ENCODE peak calls at places on chromosomes 13 and 19, in four cellular contexts. One of them, this sample, is unnamed.

GRCh38 chr19:4914736-4915501 is 5.6 kb downstream of the UHRF1 start:
- DNase-seq in HepG2: no peak
- DNase-seq in H1: no peak
- DNase-seq in IMR-90: peak; percentile 69
- DNase-seq in this sample: no peak

GRCh38 chr13:64158910-64159309 is 2743.3 kb upstream of the PCDH20 start:
- DNase-seq in IMR-90: peak; percentile 41
- DNase-seq in H1: no peak
- DNase-seq in HepG2: no peak
- DNase-seq in this sample: no peak

GRCh38 chr13:45833663-45834062 is 17.9 kb downstream of the SIAH3 start:
- DNase-seq in H1: peak; percentile 19
- DNase-seq in HepG2: no peak
- DNase-seq in IMR-90: peak; percentile 7
- DNase-seq in this sample: peak; percentile 96

GRCh38 chr13:110138700-110139036 is 168.3 kb downstream of the COL4A1 start:
- DNase-seq in HepG2: no peak
- DNase-seq in H1: no peak
- DNase-seq in IMR-90: no peak
- DNase-seq in this sample: no peak

GRCh38 chr19:10430505-10431253 is 10.3 kb downstream of the PDE4A start:
- DNase-seq in IMR-90: peak; percentile 37
- DNase-seq in H1: peak; percentile 61
- DNase-seq in HepG2: no peak
- DNase-seq in this sample: no peak

GRCh38 chr19:55175117-55175867 is 4.8 kb downstream of the SYT5 start:
- DNase-seq in HepG2: no peak
- DNase-seq in H1: peak; percentile 60
- DNase-seq in IMR-90: no peak
- DNase-seq in this sample: no peak

GRCh38 chr19:14375582-14376291 is 5.5 kb upstream of the ADGRE5 start:
- DNase-seq in IMR-90: peak; percentile 22
- DNase-seq in H1: no peak
- DNase-seq in HepG2: no peak
- DNase-seq in this sample: no peak

GRCh38 chr13:62193919-62194318 is 778.3 kb upstream of the PCDH20 start:
- DNase-seq in HepG2: no peak
- DNase-seq in H1: no peak
- DNase-seq in IMR-90: no peak
- DNase-seq in this sample: no peak

GRCh38 chr19:47032171-47032811 is 12.7 kb downstream of the NPAS1 start:
- DNase-seq in H1: peak; percentile 90
- DNase-seq in HepG2: no peak
- DNase-seq in IMR-90: no peak
- DNase-seq in this sample: no peak

GRCh38 chr19:19256072-19256969 is 16.8 kb downstream of the TM6SF2 start:
- DNase-seq in IMR-90: no peak
- DNase-seq in H1: no peak
- DNase-seq in HepG2: peak; percentile 31
- DNase-seq in this sample: no peak

GRCh38 chr19:28063702-28064101 is 1149.2 kb downstream of the UQCRFS1 start:
- DNase-seq in IMR-90: no peak
- DNase-seq in HepG2: no peak
- DNase-seq in H1: no peak
- DNase-seq in this sample: no peak

GRCh38 chr19:49684251-49684982 is 5.0 kb upstream of the ADM5 start:
- DNase-seq in HepG2: no peak
- DNase-seq in H1: peak; percentile 84
- DNase-seq in IMR-90: no peak
- DNase-seq in this sample: no peak

GRCh38 chr13:110227864-110228643 is 78.9 kb downstream of the COL4A1 start:
- DNase-seq in IMR-90: no peak
- DNase-seq in HepG2: no peak
- DNase-seq in H1: no peak
- DNase-seq in this sample: no peak

GRCh38 chr19:42290136-42290522 is 11.8 kb upstream of the PRR19 start:
- DNase-seq in HepG2: no peak
- DNase-seq in H1: peak; percentile 50
- DNase-seq in IMR-90: no peak
- DNase-seq in this sample: no peak

GRCh38 chr19:2573916-2574315 is 98.0 kb downstream of the GADD45B start:
- DNase-seq in HepG2: no peak
- DNase-seq in IMR-90: no peak
- DNase-seq in H1: no peak
- DNase-seq in this sample: no peak

GRCh38 chr13:50393641-50394040 is 378.4 kb downstream of the KCNRG start:
- DNase-seq in H1: no peak
- DNase-seq in IMR-90: peak; percentile 30
- DNase-seq in HepG2: no peak
- DNase-seq in this sample: no peak

GRCh38 chr13:111485491-111486250 is 165.2 kb downstream of the TEX29 start:
- DNase-seq in HepG2: no peak
- DNase-seq in IMR-90: no peak
- DNase-seq in H1: no peak
- DNase-seq in this sample: no peak

GRCh38 chr19:48739835-48740704 is at the start of gene RASIP1:
- DNase-seq in IMR-90: no peak
- DNase-seq in H1: no peak
- DNase-seq in HepG2: no peak
- DNase-seq in this sample: no peak

GRCh38 chr13:51958217-51958547 is 53.1 kb downstream of the ATP7B start:
- DNase-seq in IMR-90: no peak
- DNase-seq in HepG2: no peak
- DNase-seq in H1: no peak
- DNase-seq in this sample: no peak

GRCh38 chr13:112103971-112104872 is 37.3 kb downstream of the SOX1 start:
- DNase-seq in HepG2: no peak
- DNase-seq in IMR-90: no peak
- DNase-seq in H1: peak; percentile 79
- DNase-seq in this sample: no peak

GRCh38 chr19:47379398-47379938 is 30.4 kb downstream of the DHX34 start:
- DNase-seq in IMR-90: no peak
- DNase-seq in H1: no peak
- DNase-seq in HepG2: no peak
- DNase-seq in this sample: no peak

GRCh38 chr13:102291587-102292218 is 110.1 kb downstream of the FGF14 start:
- DNase-seq in IMR-90: peak; percentile 27
- DNase-seq in HepG2: no peak
- DNase-seq in H1: no peak
- DNase-seq in this sample: no peak

GRCh38 chr13:75366380-75367280 is 115.3 kb downstream of the TBC1D4 start:
- DNase-seq in H1: no peak
- DNase-seq in HepG2: no peak
- DNase-seq in IMR-90: no peak
- DNase-seq in this sample: no peak

GRCh38 chr13:54029226-54029625 is 1000.6 kb downstream of the OLFM4 start:
- DNase-seq in H1: no peak
- DNase-seq in IMR-90: no peak
- DNase-seq in HepG2: no peak
- DNase-seq in this sample: no peak

GRCh38 chr19:49553451-49554271 is 25.9 kb downstream of the RCN3 start:
- DNase-seq in IMR-90: peak; percentile 69
- DNase-seq in H1: no peak
- DNase-seq in HepG2: peak; percentile 79
- DNase-seq in this sample: no peak

GRCh38 chr13:39607876-39608275 is 4.9 kb upstream of the LHFPL6 start:
- DNase-seq in IMR-90: no peak
- DNase-seq in HepG2: no peak
- DNase-seq in H1: no peak
- DNase-seq in this sample: no peak

GRCh38 chr13:75507027-75508001 is 25.3 kb upstream of the TBC1D4 start:
- DNase-seq in HepG2: no peak
- DNase-seq in IMR-90: no peak
- DNase-seq in H1: no peak
- DNase-seq in this sample: no peak

GRCh38 chr13:43780666-43781065 is 6.1 kb downstream of the ENOX1 start:
- DNase-seq in HepG2: no peak
- DNase-seq in H1: no peak
- DNase-seq in IMR-90: no peak
- DNase-seq in this sample: no peak

GRCh38 chr19:49906879-49907564 is 10.3 kb upstream of the IL4I1 start:
- DNase-seq in H1: no peak
- DNase-seq in IMR-90: no peak
- DNase-seq in HepG2: no peak
- DNase-seq in this sample: no peak

GRCh38 chr19:10927691-10928562 is 512 bp downstream of the YIPF2 start:
- DNase-seq in HepG2: no peak
- DNase-seq in IMR-90: no peak
- DNase-seq in H1: no peak
- DNase-seq in this sample: no peak

GRCh38 chr13:36031490-36031889 is 99.7 kb downstream of the DCLK1 start:
- DNase-seq in HepG2: no peak
- DNase-seq in H1: no peak
- DNase-seq in IMR-90: no peak
- DNase-seq in this sample: no peak

GRCh38 chr19:18131841-18132596 is 20.9 kb upstream of the PIK3R2 start:
- DNase-seq in IMR-90: no peak
- DNase-seq in H1: peak; percentile 88
- DNase-seq in HepG2: no peak
- DNase-seq in this sample: no peak

GRCh38 chr19:18128805-18129204 is 24.2 kb upstream of the PIK3R2 start:
- DNase-seq in IMR-90: no peak
- DNase-seq in HepG2: no peak
- DNase-seq in H1: no peak
- DNase-seq in this sample: no peak

GRCh38 chr19:18126097-18126496 is 26.9 kb upstream of the PIK3R2 start:
- DNase-seq in IMR-90: no peak
- DNase-seq in H1: no peak
- DNase-seq in HepG2: no peak
- DNase-seq in this sample: no peak

GRCh38 chr19:18130523-18131242 is 22.3 kb upstream of the PIK3R2 start:
- DNase-seq in H1: no peak
- DNase-seq in IMR-90: no peak
- DNase-seq in HepG2: no peak
- DNase-seq in this sample: no peak

GRCh38 chr19:18128044-18128443 is 24.9 kb upstream of the PIK3R2 start:
- DNase-seq in IMR-90: peak; percentile 33
- DNase-seq in HepG2: no peak
- DNase-seq in H1: no peak
- DNase-seq in this sample: no peak
- H3K36me3 ChIP-seq in IMR-90: peaks cover 56% of the 10 kb centered on the region
- H3K36me3 ChIP-seq in HepG2: peaks cover 55% of the 10 kb centered on the region
- H3K36me3 ChIP-seq in H1: peaks cover 17% of the 10 kb centered on the region
- H3K36me3 ChIP-seq in this sample: no peaks in the 10 kb centered on the region

GRCh38 chr19:35142531-35143230 is 374 bp upstream of the FXYD7 start:
- DNase-seq in IMR-90: no peak
- DNase-seq in HepG2: no peak
- DNase-seq in H1: peak; percentile 86
- DNase-seq in this sample: peak; percentile 66

GRCh38 chr19:35139618-35139943 is 957 bp downstream of the FXYD1 start:
- DNase-seq in HepG2: no peak
- DNase-seq in H1: no peak
- DNase-seq in IMR-90: no peak
- DNase-seq in this sample: no peak

GRCh38 chr19:35140207-35140897 is 1.7 kb downstream of the FXYD1 start:
- DNase-seq in IMR-90: no peak
- DNase-seq in H1: no peak
- DNase-seq in HepG2: no peak
- DNase-seq in this sample: no peak

GRCh38 chr19:35141627-35142401 is 1.2 kb upstream of the FXYD7 start:
- DNase-seq in HepG2: no peak
- DNase-seq in IMR-90: no peak
- DNase-seq in H1: peak; percentile 65
- DNase-seq in this sample: no peak

DNA sequence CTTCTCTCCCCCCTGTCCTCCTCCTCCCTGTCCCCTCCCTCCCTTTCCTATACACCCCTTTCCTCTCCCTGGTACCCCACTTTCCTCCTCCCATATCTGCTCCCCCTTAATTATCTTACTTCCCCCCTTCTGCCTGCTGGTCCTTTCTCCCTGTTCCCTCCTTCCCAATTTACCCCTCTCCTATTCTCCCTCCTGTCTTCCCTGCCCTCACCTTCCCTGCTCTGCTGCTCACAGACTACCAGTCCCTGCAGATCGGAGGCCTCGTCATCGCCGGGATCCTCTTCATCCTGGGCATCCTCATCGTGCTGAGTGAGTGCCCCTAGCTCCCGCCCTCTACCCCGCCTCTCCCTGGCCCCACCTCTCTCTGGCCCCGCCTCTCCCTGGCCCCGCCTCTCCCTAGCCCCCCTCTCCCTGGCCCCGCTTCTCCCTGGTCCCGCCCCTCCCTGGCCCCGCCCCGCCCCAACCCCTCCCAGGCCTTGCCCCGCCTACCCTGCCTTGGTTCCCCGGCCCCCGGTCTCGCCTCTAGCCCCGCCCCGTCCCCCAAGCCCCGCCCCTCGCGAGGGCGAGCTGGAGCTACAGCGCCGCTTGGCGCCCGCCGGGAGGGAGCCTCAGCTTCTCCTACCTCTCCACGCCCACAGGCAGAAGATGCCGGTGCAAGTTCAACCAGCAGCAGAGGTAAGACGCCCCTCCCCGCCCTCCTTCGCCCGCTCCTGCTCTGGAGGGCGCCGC is 2.0 kb upstream of the FXYD7 start:
- DNase-seq in HepG2: peak; percentile 38
- DNase-seq in H1: peak; percentile 98
- DNase-seq in IMR-90: peak; percentile 86
- DNase-seq in this sample: peak; percentile 93
- TF ChIP-seq POLR2A in HepG2: no peak
- TF ChIP-seq POLR2A in H1: no peak
- TF ChIP-seq POLR2A in IMR-90: no peak
- TF ChIP-seq POLR2A in this sample: no peak

GRCh38 chr13:33017410-33017929 is 1.2 kb downstream of the KL start:
- DNase-seq in IMR-90: peak; percentile 6
- DNase-seq in HepG2: peak; percentile 18
- DNase-seq in H1: no peak
- DNase-seq in this sample: no peak
- TF ChIP-seq CTCF in IMR-90: peak; percentile 19
- TF ChIP-seq CTCF in HepG2: peak; percentile 40
- TF ChIP-seq CTCF in H1: peak; percentile 49
- TF ChIP-seq CTCF in this sample: peak; percentile 30

GRCh38 chr13:56888455-56888854 is 252.3 kb upstream of the PRR20A start:
- DNase-seq in HepG2: no peak
- DNase-seq in H1: no peak
- DNase-seq in IMR-90: no peak
- DNase-seq in this sample: no peak

GRCh38 chr13:56893843-56894242 is 246.9 kb upstream of the PRR20A start:
- DNase-seq in HepG2: no peak
- DNase-seq in H1: no peak
- DNase-seq in IMR-90: no peak
- DNase-seq in this sample: no peak
- H3K36me3 ChIP-seq in HepG2: no peaks in the 10 kb centered on the region
- H3K36me3 ChIP-seq in H1: no peaks in the 10 kb centered on the region
- H3K36me3 ChIP-seq in IMR-90: no peaks in the 10 kb centered on the region
- H3K36me3 ChIP-seq in this sample: no peaks in the 10 kb centered on the region

This sample was measured in adrenal gland.